ENCODE peak calls at places on chromosome 20, in five cellular contexts. U is A549, G is GM12878, Q is K562, F is HepG2. D is an unnamed sample.

GRCh38 chr20:17807670-17808069 is 107.9 kb downstream of the BANF2 start:
- DNase-seq in U (no peak), G (no peak), Q (no peak), F (peak; percentile 58), D (peak; percentile 18)

GRCh38 chr20:23203951-23204730 is 118.0 kb upstream of the CD93 start:
- DNase-seq in U (no peak), G (no peak), Q (peak; percentile 44), F (no peak), D (no peak)

GRCh38 chr20:54061106-54061881 is 9.1 kb downstream of the BCAS1 start:
- DNase-seq in U (no peak), G (no peak), Q (no peak), F (no peak), D (peak; percentile 7)

GRCh38 chr20:59945731-59946130 is 5.5 kb downstream of the FAM217B start:
- DNase-seq in U (no peak), G (no peak), Q (no peak), F (no peak), D (no peak)

GRCh38 chr20:362271-363254 is 15.7 kb downstream of the NRSN2 start:
- DNase-seq in U (peak; percentile 94), G (no peak), Q (peak; percentile 51), F (peak; percentile 99), D (peak; percentile 83)

GRCh38 chr20:52242237-52243230 is 51.0 kb upstream of the ZFP64 start:
- DNase-seq in U (peak; percentile 14), G (no peak), Q (peak; percentile 18), F (no peak), D (peak; percentile 11)

GRCh38 chr20:54650201-54650722 is 174.9 kb downstream of the DOK5 start:
- DNase-seq in U (no peak), G (no peak), Q (no peak), F (no peak), D (peak; percentile 43)

GRCh38 chr20:53910312-53911002 is 159.9 kb downstream of the BCAS1 start:
- DNase-seq in U (no peak), G (no peak), Q (no peak), F (no peak), D (no peak)

GRCh38 chr20:14963262-14963663 is 625.9 kb upstream of the FLRT3 start:
- DNase-seq in U (peak; percentile 80), G (no peak), Q (no peak), F (peak; percentile 35), D (no peak)

GRCh38 chr20:51497542-51498467 is 44.7 kb downstream of the NFATC2 start:
- DNase-seq in U (no peak), G (peak; percentile 26), Q (no peak), F (no peak), D (peak; percentile 31)

GRCh38 chr20:11689262-11689661 is 228.4 kb upstream of the BTBD3 start:
- DNase-seq in U (no peak), G (no peak), Q (no peak), F (no peak), D (no peak)

GRCh38 chr20:50710492-50711063 is 19.2 kb upstream of the RIPOR3 start:
- DNase-seq in U (no peak), G (no peak), Q (no peak), F (peak; percentile 60), D (peak; percentile 45)

GRCh38 chr20:38202982-38203293 is 37.9 kb upstream of the TGM2 start:
- DNase-seq in U (no peak), G (no peak), Q (no peak), F (no peak), D (no peak)

GRCh38 chr20:46118481-46119020 is 437 bp downstream of the CD40 start:
- DNase-seq in U (no peak), G (no peak), Q (no peak), F (no peak), D (no peak)

GRCh38 chr20:17797579-17797978 is 97.8 kb downstream of the BANF2 start:
- DNase-seq in U (no peak), G (no peak), Q (no peak), F (no peak), D (no peak)

GRCh38 chr20:51995038-51995437 is 192.7 kb upstream of the SALL4 start:
- DNase-seq in U (no peak), G (no peak), Q (no peak), F (no peak), D (peak; percentile 13)

DNA sequence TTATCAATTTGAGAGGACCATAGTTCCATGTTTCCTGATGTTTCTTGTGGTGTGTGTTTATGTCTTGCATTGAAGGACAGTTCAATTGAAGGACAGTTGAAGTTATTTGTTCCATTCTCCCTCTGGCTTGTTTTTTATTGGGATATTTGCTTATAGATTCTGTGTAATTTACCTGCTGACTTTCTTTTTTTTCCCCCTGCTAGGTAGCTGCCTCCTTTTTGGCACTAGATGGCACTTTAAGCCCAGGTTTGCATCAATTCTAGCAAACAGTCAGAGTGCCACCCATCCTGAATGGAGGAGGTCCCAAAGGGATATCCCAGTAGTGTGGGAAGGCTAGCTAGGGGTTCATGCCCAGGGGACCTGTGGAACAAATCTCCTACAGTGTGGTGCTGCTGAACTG is 78.1 kb downstream of the CFAP61 start:
- DNase-seq in U (no peak), G (peak; percentile 1), Q (no peak), F (peak; percentile 59), D (no peak)
- TF ChIP-seq CTCF in U (peak; percentile 20), G (peak; percentile 40), Q (peak; percentile 28), F (peak; percentile 84), D (peak; percentile 34)

GRCh38 chr20:33442136-33443005 is 1.2 kb downstream of the SNTA1 start:
- DNase-seq in U (no peak), G (no peak), Q (peak; percentile 22), F (no peak), D (no peak)

GRCh38 chr20:33443512-33444239 is at the start of gene SNTA1:
- DNase-seq in U (peak; percentile 84), G (no peak), Q (peak; percentile 98), F (peak; percentile 92), D (peak; percentile 49)

GRCh38 chr20:33441142-33441955 is 2.2 kb downstream of the SNTA1 start:
- DNase-seq in U (no peak), G (no peak), Q (peak; percentile 62), F (peak; percentile 71), D (no peak)

GRCh38 chr20:33444797-33445560 is 1.4 kb upstream of the SNTA1 start:
- DNase-seq in U (no peak), G (no peak), Q (peak; percentile 1), F (peak; percentile 75), D (no peak)

GRCh38 chr20:33443006-33443511 is 504 bp downstream of the SNTA1 start:
- DNase-seq in U (peak; percentile 17), G (no peak), Q (peak; percentile 50), F (no peak), D (no peak)
- TF ChIP-seq BHLHE40 in U (no peak), G (no peak), Q (no peak), F (no peak), D (no peak)

DNA sequence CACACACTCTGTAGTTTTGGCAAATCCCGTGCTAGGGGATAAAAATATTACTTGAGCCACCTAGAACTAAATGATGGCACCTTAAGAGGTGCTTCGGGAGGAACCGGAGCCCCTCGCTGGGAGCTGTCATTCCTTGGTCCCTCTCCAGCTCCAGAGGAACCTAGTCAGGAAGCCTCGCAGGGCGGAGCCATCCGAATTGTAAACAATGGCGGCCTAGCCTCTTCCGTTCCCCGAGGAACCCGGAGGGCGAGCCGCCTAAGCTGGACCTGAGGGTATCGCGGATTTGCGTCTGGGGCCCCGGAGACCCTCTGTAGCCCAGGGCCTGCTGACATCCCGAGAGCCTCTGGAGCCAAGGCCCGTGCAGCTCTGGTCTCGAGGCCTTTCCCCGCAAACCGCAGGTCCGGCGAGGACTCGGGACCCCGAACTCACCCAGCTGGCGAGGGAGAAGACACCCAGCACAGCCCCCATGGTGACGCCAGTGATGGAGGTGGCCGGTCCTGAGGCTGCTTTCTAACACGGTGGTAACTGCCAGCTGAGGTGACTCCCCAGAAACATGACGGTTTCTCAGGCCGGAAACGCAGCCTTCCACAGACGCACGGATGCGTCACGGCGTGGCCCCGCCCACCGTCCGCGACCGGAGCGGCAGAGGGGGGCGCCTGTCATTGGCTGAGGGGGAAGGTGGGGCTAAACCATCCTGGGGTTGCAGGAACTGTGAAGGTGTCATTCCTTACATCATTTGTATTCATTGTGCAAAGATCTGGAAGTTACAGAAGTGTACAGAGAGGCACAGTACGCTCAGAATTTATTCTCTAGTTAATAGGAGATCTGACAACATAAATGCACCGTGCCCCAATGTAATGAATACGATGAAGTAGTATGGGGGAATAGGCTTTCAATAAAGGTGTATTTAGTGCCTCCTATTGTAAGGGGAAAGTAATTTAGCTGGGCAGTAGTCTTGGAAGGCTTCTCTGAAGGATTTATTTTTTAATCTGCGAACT is at the start of gene SERINC3:
- DNase-seq in U (peak; percentile 95), G (peak; percentile 78), Q (peak; percentile 96), F (peak; percentile 94), D (peak; percentile 96)
- TF ChIP-seq CTCF in U (peak; percentile 52), G (peak; percentile 29), Q (peak; percentile 33), F (peak; percentile 6), D (no peak)

GRCh38 chr20:62142252-62143117 is 709 bp downstream of the PSMA7 start:
- DNase-seq in U (no peak), G (no peak), Q (peak; percentile 40), F (no peak), D (no peak)
- TF ChIP-seq BHLHE40 in U (no peak), G (no peak), Q (no peak), F (no peak), D (no peak)

GRCh38 chr20:10433014-10433622 is 904 bp downstream of the MKKS start:
- DNase-seq in U (no peak), G (no peak), Q (no peak), F (peak; percentile 44), D (peak; percentile 7)

GRCh38 chr20:10432079-10432478 is 1.9 kb downstream of the MKKS start:
- DNase-seq in U (no peak), G (no peak), Q (no peak), F (no peak), D (no peak)

GRCh38 chr20:10434467-10434831 is 427 bp upstream of the MKKS start:
- DNase-seq in U (peak; percentile 96), G (peak; percentile 87), Q (peak; percentile 81), F (peak; percentile 100), D (peak; percentile 99)

GRCh38 chr20:10434832-10435812 is at the start of gene SLX4IP:
- DNase-seq in U (peak; percentile 90), G (peak; percentile 88), Q (peak; percentile 66), F (peak; percentile 99), D (peak; percentile 95)

DNA sequence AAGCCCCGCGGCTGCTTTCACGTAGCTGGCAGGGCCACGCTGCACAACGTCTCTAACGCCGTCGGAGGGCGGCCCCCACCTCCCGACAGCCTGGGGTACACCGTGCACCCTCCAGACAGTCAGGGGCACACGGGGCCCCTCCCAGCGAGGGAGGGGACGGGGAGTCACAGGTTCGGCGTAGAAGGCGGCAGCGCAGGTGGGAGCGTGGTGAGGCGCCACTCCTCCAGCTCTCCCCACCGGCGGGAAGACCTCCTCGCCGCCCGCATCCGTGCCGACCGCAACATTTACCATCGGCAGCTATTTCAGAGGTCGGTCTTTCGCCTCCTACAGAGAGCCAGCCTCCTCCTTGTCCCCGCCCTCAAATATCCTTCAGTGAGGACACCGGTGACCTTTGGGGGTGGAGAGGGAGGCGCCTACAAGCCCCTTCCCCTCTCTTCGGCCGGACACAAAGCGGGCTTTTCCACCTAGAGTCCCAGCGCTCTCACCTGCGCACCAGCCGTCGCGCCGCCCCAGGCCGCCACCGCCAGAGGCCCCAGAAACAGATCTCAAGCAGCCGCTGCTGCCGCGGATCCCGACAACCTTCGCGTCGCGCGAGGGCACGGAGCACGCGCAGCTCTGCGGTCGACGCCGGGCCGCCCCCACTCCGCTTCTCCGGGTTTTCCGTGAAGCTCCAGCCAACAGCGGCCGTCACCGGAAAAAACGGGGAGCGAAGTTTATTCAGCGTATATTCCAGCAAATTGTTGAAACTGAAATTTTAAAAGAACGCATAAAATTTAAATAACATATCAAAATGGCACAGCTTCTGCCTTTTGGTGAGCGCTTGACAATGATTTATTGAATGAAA is at the start of gene MKKS:
- DNase-seq in U (peak; percentile 89), G (no peak), Q (peak; percentile 80), F (peak; percentile 89), D (peak; percentile 91)
- TF ChIP-seq CTCF in U (no peak), G (no peak), Q (no peak), F (peak; percentile 26), D (no peak)

D was measured in IMR-90.